ENCODE peak calls at places on chromosomes 11 and 22, in eight cellular contexts. B, N, O, M, R, L, X and T are unnamed samples.

GRCh38 chr11:61682093-61682732 is 2.0 kb downstream of the DAGLA start:
- DNase-seq in B (no peak), N (peak), O (peak), M (no peak), R (no peak), L (no peak), X (no peak), T (no peak)

GRCh38 chr11:65578134-65578533 is 2.3 kb downstream of the EHBP1L1 start:
- DNase-seq in B (no peak), N (no peak), O (no peak), M (no peak), R (no peak), L (no peak), X (no peak), T (no peak)

GRCh38 chr11:72821920-72822799 is 7.9 kb downstream of the ATG16L2 start:
- DNase-seq in B (peak), N (peak), O (peak), M (peak), R (peak), L (peak), X (peak), T (peak)

GRCh38 chr11:134669796-134670195 is 257.8 kb upstream of the B3GAT1 start:
- DNase-seq in B (no peak), N (no peak), O (no peak), M (no peak), R (no peak), L (no peak), X (no peak), T (no peak)

GRCh38 chr22:24185501-24186351 is 4.4 kb downstream of the SUSD2 start:
- DNase-seq in B (no peak), N (no peak), O (no peak), M (no peak), R (no peak), L (no peak), X (no peak), T (peak)

GRCh38 chr22:31321421-31321820 is 24.7 kb downstream of the PATZ1 start:
- DNase-seq in B (no peak), N (no peak), O (no peak), M (no peak), R (no peak), L (no peak), X (no peak), T (no peak)

GRCh38 chr11:62544521-62545436 is 1.8 kb downstream of the AHNAK start:
- DNase-seq in B (no peak), N (no peak), O (peak), M (no peak), R (no peak), L (no peak), X (peak), T (no peak)

GRCh38 chr11:75768909-75769771 is 562 bp downstream of the DGAT2 start:
- DNase-seq in B (peak), N (no peak), O (no peak), M (no peak), R (no peak), L (no peak), X (no peak), T (no peak)

GRCh38 chr11:94131363-94132115 is 2.9 kb downstream of the PANX1 start:
- DNase-seq in B (no peak), N (peak), O (no peak), M (no peak), R (peak), L (peak), X (no peak), T (no peak)

GRCh38 chr22:50706481-50707125 is 31.4 kb upstream of the ACR start:
- DNase-seq in B (no peak), N (no peak), O (no peak), M (no peak), R (no peak), L (no peak), X (no peak), T (peak)

GRCh38 chr22:33883961-33884808 is 36.1 kb downstream of the LARGE1 start:
- DNase-seq in B (no peak), N (no peak), O (no peak), M (no peak), R (no peak), L (no peak), X (no peak), T (no peak)

GRCh38 chr22:36546092-36546804 is 17.3 kb upstream of the EIF3D start:
- DNase-seq in B (peak), N (peak), O (peak), M (peak), R (peak), L (peak), X (no peak), T (no peak)

GRCh38 chr11:86116386-86116726 is 47.5 kb upstream of the PICALM start:
- DNase-seq in B (no peak), N (no peak), O (peak), M (no peak), R (peak), L (no peak), X (peak), T (no peak)

GRCh38 chr22:27576815-27577564 is 224.6 kb downstream of the MN1 start:
- DNase-seq in B (no peak), N (no peak), O (no peak), M (no peak), R (peak), L (no peak), X (no peak), T (no peak)

GRCh38 chr11:2103666-2104523 is 35.3 kb downstream of the IGF2 start:
- DNase-seq in B (no peak), N (no peak), O (no peak), M (no peak), R (no peak), L (no peak), X (no peak), T (no peak)

GRCh38 chr11:27545946-27546345 is 39.4 kb upstream of the LIN7C start:
- DNase-seq in B (no peak), N (no peak), O (no peak), M (no peak), R (no peak), L (no peak), X (no peak), T (no peak)

GRCh38 chr11:9330387-9331384 is 16.3 kb upstream of the TMEM41B start:
- DNase-seq in B (no peak), N (no peak), O (no peak), M (no peak), R (peak), L (peak), X (no peak), T (no peak)

GRCh38 chr11:64384981-64385952 is 26.3 kb downstream of the RPS6KA4 start:
- DNase-seq in B (no peak), N (no peak), O (no peak), M (no peak), R (no peak), L (no peak), X (no peak), T (no peak)

GRCh38 chr22:21942939-21943338 is 9.7 kb downstream of the PPM1F start:
- DNase-seq in B (no peak), N (no peak), O (no peak), M (no peak), R (no peak), L (peak), X (no peak), T (no peak)

GRCh38 chr11:48341466-48341865 is 16.7 kb downstream of the OR4C3 start:
- DNase-seq in B (no peak), N (no peak), O (no peak), M (no peak), R (no peak), L (no peak), X (peak), T (no peak)